ENCODE peak calls at places on chromosomes 3 and 15, in five cellular contexts. J is HepG2, O is sigmoid colon, Q is stomach, F is H1. I is an unnamed sample.

GRCh38 chr15:77944002-77944867 is 133.3 kb downstream of the TBC1D2B start:
- DNase-seq in J (peak; percentile 88), O (peak; percentile 93), Q (peak; percentile 80), F (peak; percentile 27), I (peak; percentile 90)

GRCh38 chr3:41690766-41691563 is 270.9 kb downstream of the ULK4 start:
- DNase-seq in J (no peak), O (no peak), Q (no peak), F (no peak), I (no peak)

GRCh38 chr3:142944346-142944745 is 19.1 kb downstream of the PAQR9 start:
- DNase-seq in J (no peak), O (no peak), Q (no peak), F (no peak), I (no peak)

GRCh38 chr3:188052966-188053340 is 101.0 kb upstream of the LPP start:
- DNase-seq in J (peak; percentile 69), O (no peak), Q (no peak), F (no peak), I (no peak)

GRCh38 chr15:58980351-58980939 is 7.0 kb upstream of the RNF111 start:
- DNase-seq in J (peak; percentile 23), O (no peak), Q (no peak), F (no peak), I (no peak)

GRCh38 chr3:126341755-126342150 is 15.5 kb downstream of the KLF15 start:
- DNase-seq in J (no peak), O (no peak), Q (no peak), F (no peak), I (peak; percentile 15)

GRCh38 chr15:68411276-68411675 is 20.7 kb downstream of the ITGA11 start:
- DNase-seq in J (no peak), O (no peak), Q (no peak), F (no peak), I (no peak)

GRCh38 chr3:47194994-47195393 is 31.1 kb upstream of the SETD2 start:
- DNase-seq in J (no peak), O (no peak), Q (no peak), F (no peak), I (no peak)

GRCh38 chr3:64340636-64341240 is 115.5 kb upstream of the PRICKLE2 start:
- DNase-seq in J (no peak), O (no peak), Q (no peak), F (no peak), I (no peak)

GRCh38 chr3:136255672-136256406 is 5.7 kb downstream of the PCCB start:
- DNase-seq in J (peak; percentile 97), O (no peak), Q (no peak), F (no peak), I (no peak)

GRCh38 chr15:69225355-69226027 is 65.1 kb downstream of the GLCE start:
- DNase-seq in J (peak; percentile 49), O (no peak), Q (no peak), F (no peak), I (no peak)

GRCh38 chr3:193452338-193452737 is 73.8 kb upstream of the ATP13A5 start:
- DNase-seq in J (no peak), O (no peak), Q (no peak), F (no peak), I (no peak)

GRCh38 chr15:96428742-96429141 is 98.2 kb downstream of the NR2F2 start:
- DNase-seq in J (no peak), O (no peak), Q (no peak), F (no peak), I (no peak)

GRCh38 chr3:72010044-72010443 is 225.1 kb upstream of the PROK2 start:
- DNase-seq in J (no peak), O (no peak), Q (no peak), F (no peak), I (peak; percentile 25)

GRCh38 chr3:133870822-133871221 is 24.9 kb downstream of the RAB6B start:
- DNase-seq in J (no peak), O (no peak), Q (no peak), F (no peak), I (no peak)

GRCh38 chr3:95302044-95302443 is 1239.2 kb downstream of the NSUN3 start:
- DNase-seq in J (peak; percentile 40), O (no peak), Q (no peak), F (no peak), I (no peak)

GRCh38 chr3:22045882-22046281 is 294.9 kb upstream of the ZNF385D start:
- DNase-seq in J (no peak), O (no peak), Q (no peak), F (no peak), I (no peak)

GRCh38 chr3:74692-75243 is 121.8 kb upstream of the CHL1 start:
- DNase-seq in J (no peak), O (no peak), Q (no peak), F (no peak), I (no peak)

DNA sequence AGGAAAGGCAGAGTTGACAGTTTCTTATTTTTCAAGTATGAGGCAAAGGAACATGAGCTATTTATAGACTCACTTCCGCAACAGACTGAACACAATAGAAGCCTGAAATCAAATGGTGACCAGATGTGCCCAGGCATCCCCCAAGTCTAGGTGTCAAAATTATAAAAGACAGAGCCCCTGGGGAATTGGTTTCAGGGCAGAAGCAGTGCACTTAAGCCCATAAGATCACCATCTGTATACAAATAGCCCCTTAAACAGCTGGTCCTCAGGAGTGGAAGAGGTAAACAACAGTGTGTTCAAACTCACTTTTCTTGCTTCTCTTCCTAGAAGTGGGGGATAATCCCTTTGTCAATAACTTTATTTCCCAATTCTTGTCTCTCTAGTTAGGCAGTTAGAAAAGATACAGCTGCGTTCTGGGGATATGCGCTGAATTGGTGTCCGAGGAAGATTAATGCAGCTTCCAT is 29.9 kb downstream of the STARD9 start:
- DNase-seq in J (no peak), O (no peak), Q (no peak), F (no peak), I (no peak)
- H3K4me3 ChIP-seq in J (no peak overlapping the region), O (no peak overlapping the region), Q (no peak overlapping the region), F (no peak overlapping the region), I (no peak overlapping the region)

GRCh38 chr15:82045892-82046667 is at the start of gene MEX3B:
- DNase-seq in J (peak; percentile 83), O (peak; percentile 99), Q (peak; percentile 88), F (peak; percentile 91), I (peak; percentile 97)

GRCh38 chr15:82048809-82049208 is 3.0 kb upstream of the MEX3B start:
- DNase-seq in J (no peak), O (no peak), Q (no peak), F (no peak), I (no peak)

GRCh38 chr15:82047493-82048446 is 2.0 kb upstream of the MEX3B start:
- DNase-seq in J (no peak), O (no peak), Q (no peak), F (no peak), I (no peak)

GRCh38 chr15:82045179-82045891 is 483 bp downstream of the MEX3B start:
- DNase-seq in J (no peak), O (peak; percentile 78), Q (no peak), F (no peak), I (peak; percentile 92)

DNA sequence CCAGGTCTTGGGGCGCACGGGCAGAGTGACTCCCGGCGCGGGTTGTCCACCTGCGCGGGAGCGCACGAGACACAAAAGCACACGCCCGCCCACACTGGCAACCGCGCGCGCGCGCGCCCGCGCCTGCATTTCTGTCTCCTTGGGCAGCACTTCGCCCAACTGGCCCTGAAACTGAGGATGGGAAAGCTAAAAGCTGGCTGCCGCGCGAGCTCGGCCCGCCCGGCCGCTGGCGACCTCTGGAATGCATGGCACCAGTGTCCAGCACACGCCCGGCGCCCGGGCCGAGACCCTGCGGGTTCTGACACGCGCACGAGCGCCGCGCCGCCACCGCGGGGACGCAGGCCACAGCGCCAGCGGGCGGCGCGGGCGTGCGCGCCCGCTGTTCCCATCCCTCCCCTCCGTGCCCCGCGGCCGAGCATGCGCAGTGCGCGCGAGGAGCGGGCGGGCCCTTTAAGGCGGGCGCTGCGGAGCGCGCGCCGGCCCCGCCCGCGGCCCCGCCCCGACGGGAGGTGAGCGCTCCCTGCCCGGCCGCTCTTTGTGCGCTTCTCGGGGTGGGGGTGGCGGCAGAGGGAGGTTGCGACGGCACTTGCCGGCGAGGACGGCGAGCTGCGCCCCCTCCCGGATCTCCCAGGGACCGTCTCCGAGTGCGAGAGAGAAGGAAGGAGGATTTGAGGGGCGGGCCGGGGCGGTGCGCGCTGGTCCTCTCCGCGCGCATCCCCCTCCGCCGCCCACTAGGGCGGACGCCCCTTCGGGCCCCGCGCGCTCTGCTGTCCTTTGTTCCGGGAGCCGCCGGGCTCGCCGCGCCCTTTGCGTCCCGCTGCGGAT is 1.1 kb upstream of the MEX3B start:
- DNase-seq in J (peak; percentile 73), O (peak; percentile 96), Q (peak; percentile 86), F (peak; percentile 87), I (peak; percentile 86)
- TF ChIP-seq POLR2AphosphoS5 in J (no peak), O (peak; percentile 75), Q (no peak), F (no peak), I (no peak)

GRCh38 chr3:186021673-186022362 is 84.0 kb upstream of the TRA2B start:
- DNase-seq in J (no peak), O (no peak), Q (no peak), F (no peak), I (no peak)
- H3K4me3 ChIP-seq in J (no peak overlapping the region), O (no peak overlapping the region), Q (no peak overlapping the region), F (no peak overlapping the region), I (no peak overlapping the region)

GRCh38 chr15:42687740-42688139 is 49.2 kb downstream of the CDAN1 start:
- DNase-seq in J (no peak), O (no peak), Q (no peak), F (no peak), I (no peak)
- TF ChIP-seq POLR2AphosphoS5 in J (no peak), O (no peak), Q (no peak), F (no peak), I (no peak)

GRCh38 chr15:93985925-93986324 is 245.4 kb upstream of the MCTP2 start:
- DNase-seq in J (no peak), O (no peak), Q (no peak), F (no peak), I (no peak)
- H3K4me3 ChIP-seq in J (no peak overlapping the region), O (no peak overlapping the region), Q (no peak overlapping the region), F (no peak overlapping the region), I (no peak overlapping the region)

GRCh38 chr3:85697156-85697555 is 738.4 kb downstream of the CADM2 start:
- DNase-seq in J (no peak), O (no peak), Q (no peak), F (no peak), I (no peak)
- TF ChIP-seq POLR2AphosphoS5 in J (no peak), O (no peak), Q (no peak), F (no peak), I (no peak)

GRCh38 chr3:195106418-195106906 is 164.5 kb downstream of the XXYLT1 start:
- DNase-seq in J (no peak), O (peak; percentile 86), Q (peak; percentile 70), F (no peak), I (peak; percentile 95)
- H3K4me3 ChIP-seq in J (no peak overlapping the region), O (no peak overlapping the region), Q (peak overlapping the region; percentile 14), F (no peak overlapping the region), I (no peak overlapping the region)

I was measured in upper lobe of left lung.